ENCODE peak calls at places on chromosome 11, in seven cellular contexts. A is BE2C; K is adipocyte; P is sciatic nerve; B is dorsolateral prefrontal cortex; Z is activated T-cell treated with anti-CD3 and anti-CD28 coated beads, Interleukin-2, amount 50 U/mL, for 1 hour; H is IMR-90. X is an unnamed sample.

GRCh38 chr11:69037074-69037473 is 11.7 kb upstream of the TPCN2 start:
- DNase-seq in A (no peak), K (no peak), P (no peak), B (no peak), Z (no peak), H (no peak), X (no peak)

GRCh38 chr11:15286465-15286864 is 171.7 kb downstream of the INSC start:
- DNase-seq in A (no peak), K (no peak), P (no peak), B (no peak), Z (no peak), H (no peak), X (no peak)

GRCh38 chr11:75582935-75583709 is 21.1 kb downstream of the SERPINH1 start:
- DNase-seq in A (peak; percentile 83), K (peak; percentile 95), P (peak; percentile 83), B (no peak), Z (peak; percentile 67), H (peak; percentile 66), X (peak; percentile 87)

GRCh38 chr11:66266378-66267038 is 1.9 kb upstream of the RAB1B start:
- DNase-seq in A (no peak), K (no peak), P (no peak), B (no peak), Z (no peak), H (no peak), X (no peak)

GRCh38 chr11:34358258-34358665 is 452 bp upstream of the ABTB2 start:
- DNase-seq in A (peak; percentile 60), K (peak; percentile 67), P (peak; percentile 79), B (no peak), Z (no peak), H (peak; percentile 24), X (peak; percentile 81)

GRCh38 chr11:3723014-3723708 is 52.0 kb upstream of the CHRNA10 start:
- DNase-seq in A (no peak), K (peak; percentile 97), P (no peak), B (no peak), Z (no peak), H (peak; percentile 99), X (no peak)

GRCh38 chr11:64849600-64850356 is 5.3 kb upstream of the CDC42BPG start:
- DNase-seq in A (no peak), K (no peak), P (no peak), B (no peak), Z (no peak), H (no peak), X (no peak)

GRCh38 chr11:72696866-72697428 is 22.7 kb upstream of the PDE2A start:
- DNase-seq in A (no peak), K (no peak), P (peak; percentile 91), B (no peak), Z (no peak), H (no peak), X (no peak)

GRCh38 chr11:17595526-17596309 is 48.7 kb downstream of the OTOG start:
- DNase-seq in A (no peak), K (no peak), P (peak; percentile 40), B (no peak), Z (no peak), H (no peak), X (peak; percentile 70)

GRCh38 chr11:117380676-117381075 is 53.0 kb downstream of the CEP164 start:
- DNase-seq in A (no peak), K (no peak), P (peak; percentile 19), B (no peak), Z (no peak), H (no peak), X (no peak)

GRCh38 chr11:12811861-12812260 is 137.6 kb downstream of the TEAD1 start:
- DNase-seq in A (no peak), K (no peak), P (no peak), B (no peak), Z (no peak), H (no peak), X (no peak)

GRCh38 chr11:134393638-134394037 is 18.4 kb downstream of the B3GAT1 start:
- DNase-seq in A (peak; percentile 64), K (no peak), P (no peak), B (peak; percentile 73), Z (no peak), H (no peak), X (no peak)

GRCh38 chr11:114348200-114349191 is 51.8 kb downstream of the C11orf71 start:
- DNase-seq in A (peak; percentile 59), K (peak; percentile 88), P (no peak), B (no peak), Z (no peak), H (peak; percentile 80), X (no peak)

GRCh38 chr11:118820412-118821357 is 29.7 kb upstream of the DDX6 start:
- DNase-seq in A (peak; percentile 10), K (no peak), P (no peak), B (peak; percentile 46), Z (no peak), H (no peak), X (peak; percentile 92)

X was measured in coronary artery.